ENCODE peak calls at places on chromosomes 4 and X, in nine cellular contexts. H is choroid plexus epithelial cell; D is heart right ventricle; K is right lobe of liver; E is stimulated activated CD8-positive, alpha-beta memory T cell treated with anti-CD3 and anti-CD28 coated beads, Interleukin-7, amount 100 ng/mL, for 24 hours; U is endodermal cell; B is HepG2; O is NCI-H1436; I is HTR-8/SVneo. A is an unnamed sample.

GRCh38 chr4:110793381-110793801 is 170.5 kb upstream of the PITX2 start:
- DNase-seq in O (no peak), U (no peak), E (no peak), H (no peak), D (no peak), I (peak), K (no peak), B (no peak), A (no peak)

GRCh38 chr4:83438719-83439118 is 16.9 kb downstream of the HELQ start:
- DNase-seq in U (no peak), K (no peak), B (no peak), D (no peak), O (no peak), I (no peak), H (no peak), E (no peak), A (no peak)

GRCh38 chr4:52106701-52107100 is 55.6 kb downstream of the SPATA18 start:
- DNase-seq in E (no peak), K (no peak), D (no peak), U (no peak), I (no peak), H (peak), B (no peak), O (no peak), A (no peak)

GRCh38 chrX:134172588-134173259 is 64.3 kb upstream of the CCDC160 start:
- DNase-seq in D (no peak), B (no peak), K (peak), E (no peak), U (peak), I (no peak), H (peak), O (no peak), A (no peak)

GRCh38 chrX:386239-386767 is 404 bp downstream of the PPP2R3B start:
- DNase-seq in E (no peak), K (no peak), D (no peak), O (no peak), H (no peak), U (peak), B (no peak), I (no peak), A (no peak)

GRCh38 chr4:127623755-127624087 is 9.0 kb upstream of the INTU start:
- DNase-seq in I (no peak), D (no peak), O (no peak), E (no peak), K (no peak), B (no peak), H (peak), U (no peak), A (no peak)

GRCh38 chr4:115770046-115770543 is 656.7 kb upstream of the NDST4 start:
- DNase-seq in O (no peak), B (no peak), K (no peak), U (no peak), I (no peak), D (no peak), H (no peak), E (no peak), A (no peak)

GRCh38 chr4:8834681-8835220 is 36.9 kb downstream of the HMX1 start:
- DNase-seq in U (peak), B (no peak), H (no peak), I (no peak), O (no peak), K (peak), D (no peak), E (no peak), A (no peak)

GRCh38 chr4:176323511-176324160 is 3.9 kb downstream of the SPCS3 start:
- DNase-seq in D (no peak), I (no peak), B (no peak), O (no peak), H (no peak), E (no peak), U (no peak), K (no peak), A (no peak)

GRCh38 chr4:155889036-155889793 is 14.3 kb upstream of the TDO2 start:
- DNase-seq in H (peak), E (no peak), K (no peak), D (peak), O (no peak), B (no peak), U (no peak), I (no peak), A (no peak)

GRCh38 chr4:166458756-166459155 is 585.7 kb downstream of the TLL1 start:
- DNase-seq in B (no peak), I (no peak), U (no peak), D (no peak), K (no peak), H (peak), O (no peak), E (no peak), A (no peak)

GRCh38 chr4:79611026-79611425 is 203.0 kb upstream of the GK2 start:
- DNase-seq in H (no peak), I (no peak), K (no peak), E (no peak), O (no peak), U (no peak), D (no peak), B (no peak), A (no peak)

GRCh38 chr4:56506110-56506705 is 617 bp downstream of the ARL9 start:
- DNase-seq in B (no peak), E (no peak), K (no peak), D (no peak), I (no peak), U (peak), H (peak), O (no peak), A (no peak)

GRCh38 chr4:82708982-82709381 is 89.6 kb downstream of the SCD5 start:
- DNase-seq in U (peak), B (no peak), O (no peak), E (no peak), K (no peak), H (no peak), I (no peak), D (no peak), A (no peak)

GRCh38 chr4:108922191-108922590 is 159.3 kb upstream of the ETNPPL start:
- DNase-seq in H (no peak), U (no peak), K (no peak), E (no peak), I (no peak), B (no peak), D (no peak), O (no peak), A (no peak)

GRCh38 chr4:183342541-183343533 is 20.6 kb upstream of the CLDN24 start:
- DNase-seq in H (peak), O (peak), D (no peak), U (no peak), E (no peak), I (no peak), B (no peak), K (no peak), A (no peak)

GRCh38 chr4:154720123-154720522 is 23.7 kb upstream of the LRAT start:
- DNase-seq in K (no peak), O (no peak), H (no peak), E (no peak), D (no peak), U (no peak), B (no peak), I (no peak), A (no peak)

GRCh38 chr4:137156054-137156453 is 376.2 kb downstream of the PCDH18 start:
- DNase-seq in K (no peak), I (peak), D (no peak), E (no peak), O (no peak), B (no peak), U (no peak), H (peak), A (no peak)

GRCh38 chr4:77699731-77700210 is 94.2 kb downstream of the CXCL13 start:
- DNase-seq in B (peak), K (no peak), I (peak), U (peak), O (no peak), D (no peak), H (peak), E (no peak), A (no peak)

GRCh38 chr4:154741131-154741530 is 2.7 kb upstream of the LRAT start:
- DNase-seq in O (no peak), D (no peak), K (no peak), U (no peak), B (no peak), E (no peak), H (no peak), I (no peak), A (no peak)

GRCh38 chr4:119237201-119237600 is 24.7 kb downstream of the USP53 start:
- DNase-seq in B (no peak), O (no peak), H (no peak), D (no peak), U (no peak), I (no peak), E (no peak), K (no peak), A (no peak)

GRCh38 chrX:111470681-111471403 is 40.6 kb upstream of the SERTM2 start:
- DNase-seq in D (no peak), H (no peak), E (no peak), I (no peak), B (no peak), O (no peak), U (no peak), K (peak), A (no peak)

GRCh38 chr4:156598138-156598681 is 373.4 kb downstream of the PDGFC start:
- DNase-seq in U (no peak), D (no peak), H (peak), B (no peak), E (no peak), K (no peak), O (no peak), I (no peak), A (no peak)

GRCh38 chr4:179709961-179710624 is 2267.9 kb upstream of the AGA start:
- DNase-seq in O (no peak), B (no peak), K (no peak), U (peak), H (no peak), E (no peak), D (no peak), I (no peak), A (no peak)

GRCh38 chrX:123860506-123860840 is 620 bp downstream of the XIAP start:
- DNase-seq in D (peak), K (no peak), U (no peak), E (no peak), H (peak), B (peak), O (no peak), I (peak), A (no peak)

GRCh38 chr4:29983890-29984289 is 736.3 kb upstream of the PCDH7 start:
- DNase-seq in O (no peak), U (no peak), H (no peak), I (no peak), B (no peak), K (no peak), D (no peak), E (no peak), A (no peak)

GRCh38 chr4:792729-793108 is 33.2 kb downstream of the CPLX1 start:
- DNase-seq in H (no peak), E (no peak), I (no peak), K (no peak), O (no peak), D (no peak), U (no peak), B (no peak), A (no peak)

GRCh38 chrX:1035206-1035605 is 177.2 kb downstream of the CRLF2 start:
- DNase-seq in I (no peak), B (no peak), K (no peak), O (no peak), E (no peak), D (no peak), H (no peak), U (no peak), A (no peak)

GRCh38 chrX:153580700-153581386 is 18.1 kb downstream of the CCNQ start:
- DNase-seq in B (peak), O (no peak), H (no peak), D (no peak), I (no peak), E (no peak), U (peak), K (no peak), A (no peak)

GRCh38 chr4:88158360-88159136 is at the start of gene ABCG2:
- DNase-seq in U (peak), I (peak), K (peak), B (peak), H (peak), O (no peak), E (peak), D (peak), A (no peak)

GRCh38 chr4:47836655-47837581 is 949 bp downstream of the CORIN start:
- DNase-seq in D (peak), K (peak), H (peak), B (peak), U (peak), E (peak), O (peak), I (peak), A (peak)

GRCh38 chr4:85909851-85910250 is 434.9 kb downstream of the ARHGAP24 start:
- DNase-seq in H (no peak), K (no peak), B (no peak), I (no peak), U (no peak), D (peak), O (no peak), E (no peak), A (no peak)

GRCh38 chrX:50812995-50813842 is 775 bp downstream of the SHROOM4 start:
- DNase-seq in H (peak), O (no peak), E (no peak), D (peak), U (peak), I (no peak), K (peak), B (no peak), A (no peak)

GRCh38 chr4:26076000-26076587 is 162.1 kb downstream of the SMIM20 start:
- DNase-seq in I (no peak), K (no peak), H (peak), O (no peak), B (no peak), E (no peak), U (no peak), D (no peak), A (no peak)

GRCh38 chrX:110944323-110944761 is 148.7 kb upstream of the CHRDL1 start:
- DNase-seq in K (no peak), B (no peak), D (no peak), U (peak), E (no peak), I (no peak), O (peak), H (no peak), A (no peak)